ENCODE peak calls at places on chromosomes 13 and 19, in nine cellular contexts. J is CD4-positive, alpha-beta T cell; L is H1; R is uterus; X is CD8-positive, alpha-beta T cell; D is IMR-90; Y is neuronal stem cell; M is pancreas; G is transverse colon. A is an unnamed sample.
A peak's percentile ranks its signal among the peaks of the same experiment; 100 is the strongest.

GRCh38 chr19:13195678-13196077 is 45.5 kb downstream of the IER2 start:
- DNase-seq in J (peak; percentile 55), L (peak; percentile 86), R (no peak), X (peak; percentile 60), D (no peak), Y (no peak), M (peak; percentile 74), G (peak; percentile 85), A (peak; percentile 82)

GRCh38 chr13:105914637-105915036 is 620.8 kb downstream of the EFNB2 start:
- DNase-seq in J (no peak), L (no peak), R (no peak), X (no peak), D (peak; percentile 95), Y (no peak), M (no peak), G (no peak), A (no peak)

GRCh38 chr13:101398920-101399319 is 17.4 kb downstream of the NALCN start:
- DNase-seq in J (no peak), L (no peak), R (no peak), X (no peak), D (peak; percentile 84), Y (no peak), M (no peak), G (no peak), A (no peak)

GRCh38 chr13:114115191-114115671 is 17.2 kb downstream of the RASA3 start:
- DNase-seq in J (no peak), L (no peak), R (peak; percentile 20), X (peak; percentile 22), D (peak; percentile 94), Y (no peak), M (peak; percentile 56), G (peak; percentile 81), A (peak; percentile 74)

GRCh38 chr19:14033946-14034345 is 2.4 kb downstream of the IL27RA start:
- DNase-seq in J (no peak), L (no peak), R (no peak), X (no peak), D (no peak), Y (no peak), M (no peak), G (no peak), A (no peak)

GRCh38 chr13:100363874-100364273 is 224.7 kb downstream of the GGACT start:
- DNase-seq in J (no peak), L (no peak), R (no peak), X (no peak), D (peak; percentile 65), Y (no peak), M (no peak), G (no peak), A (no peak)

GRCh38 chr13:98976941-98977340 is 923 bp downstream of the DOCK9 start:
- DNase-seq in J (no peak), L (no peak), R (no peak), X (no peak), D (peak; percentile 12), Y (no peak), M (no peak), G (no peak), A (no peak)

GRCh38 chr19:661427-662196 is 1.4 kb downstream of the RNF126 start:
- DNase-seq in J (peak; percentile 63), L (no peak), R (no peak), X (peak; percentile 75), D (no peak), Y (no peak), M (peak; percentile 56), G (peak; percentile 71), A (peak; percentile 81)

GRCh38 chr13:92255533-92255932 is 857.1 kb downstream of the GPC5 start:
- DNase-seq in J (no peak), L (no peak), R (no peak), X (no peak), D (no peak), Y (no peak), M (no peak), G (no peak), A (no peak)

GRCh38 chr19:44529541-44529940 is at the start of gene CEACAM20:
- DNase-seq in J (no peak), L (no peak), R (no peak), X (no peak), D (no peak), Y (no peak), M (no peak), G (no peak), A (no peak)

GRCh38 chr19:16071072-16071691 is 5.1 kb upstream of the TPM4 start:
- DNase-seq in J (no peak), L (no peak), R (no peak), X (no peak), D (no peak), Y (no peak), M (no peak), G (peak; percentile 15), A (no peak)

GRCh38 chr13:79995334-79995733 is 345.6 kb downstream of the SPRY2 start:
- DNase-seq in J (no peak), L (no peak), R (no peak), X (no peak), D (peak; percentile 85), Y (no peak), M (no peak), G (no peak), A (no peak)

GRCh38 chr19:5213667-5214066 is 126.9 kb downstream of the PTPRS start:
- DNase-seq in J (no peak), L (no peak), R (no peak), X (no peak), D (no peak), Y (no peak), M (no peak), G (no peak), A (no peak)
- H3K9me3 ChIP-seq in J (no peaks in the 10 kb centered on the region), L (peaks cover 4% of the 10 kb centered on the region), R (no peaks in the 10 kb centered on the region), X (no peaks in the 10 kb centered on the region), D (peaks cover 3% of the 10 kb centered on the region), Y (peaks cover 24% of the 10 kb centered on the region), M (no peaks in the 10 kb centered on the region), G (no peaks in the 10 kb centered on the region), A (no peaks in the 10 kb centered on the region)

GRCh38 chr19:22545751-22546150 is 88.4 kb upstream of the ZNF492 start:
- DNase-seq in J (no peak), L (peak; percentile 63), R (peak; percentile 58), X (no peak), D (no peak), Y (no peak), M (peak; percentile 69), G (peak; percentile 12), A (peak; percentile 26)
- H3K9me3 ChIP-seq in J (peaks cover 24% of the 10 kb centered on the region), L (peaks cover 86% of the 10 kb centered on the region), R (no peaks in the 10 kb centered on the region), X (peaks cover 4% of the 10 kb centered on the region), D (peaks cover 33% of the 10 kb centered on the region), Y (peaks cover 39% of the 10 kb centered on the region), M (no peaks in the 10 kb centered on the region), G (peaks cover 20% of the 10 kb centered on the region), A (peaks cover 74% of the 10 kb centered on the region)

GRCh38 chr19:40754611-40755247 is 3.7 kb downstream of the SNRPA start:
- DNase-seq in J (no peak), L (no peak), R (no peak), X (no peak), D (peak; percentile 19), Y (no peak), M (no peak), G (peak; percentile 77), A (peak; percentile 73)

GRCh38 chr19:40747536-40747935 is 2.7 kb downstream of the ACTMAP start:
- DNase-seq in J (no peak), L (no peak), R (no peak), X (no peak), D (no peak), Y (no peak), M (no peak), G (no peak), A (no peak)

GRCh38 chr19:40750285-40751064 is at the start of gene ACTMAP:
- DNase-seq in J (peak; percentile 99), L (peak; percentile 98), R (peak; percentile 100), X (peak; percentile 100), D (peak; percentile 100), Y (peak; percentile 100), M (peak; percentile 96), G (peak; percentile 100), A (peak; percentile 99)

GRCh38 chr19:40750035-40750284 is 317 bp downstream of the ACTMAP start:
- DNase-seq in J (no peak), L (no peak), R (no peak), X (no peak), D (no peak), Y (no peak), M (no peak), G (no peak), A (no peak)

GRCh38 chr19:40751065-40751923 is at the start of gene SNRPA:
- DNase-seq in J (peak; percentile 93), L (peak; percentile 97), R (peak; percentile 97), X (peak; percentile 96), D (peak; percentile 98), Y (peak; percentile 99), M (peak; percentile 92), G (peak; percentile 98), A (peak; percentile 98)
- H3K9me3 ChIP-seq in J (no peaks in the 10 kb centered on the region), L (no peaks in the 10 kb centered on the region), R (no peaks in the 10 kb centered on the region), X (no peaks in the 10 kb centered on the region), D (no peaks in the 10 kb centered on the region), Y (peaks cover 2% of the 10 kb centered on the region), M (no peaks in the 10 kb centered on the region), G (no peaks in the 10 kb centered on the region), A (no peaks in the 10 kb centered on the region)

GRCh38 chr19:19711934-19712828 is 20.7 kb downstream of the ZNF14 start:
- DNase-seq in J (no peak), L (no peak), R (no peak), X (no peak), D (no peak), Y (no peak), M (no peak), G (no peak), A (no peak)
- H3K9me3 ChIP-seq in J (peaks cover 99% of the 10 kb centered on the region), L (peaks cover 92% of the 10 kb centered on the region), R (no peaks in the 10 kb centered on the region), X (peaks cover 81% of the 10 kb centered on the region), D (peaks cover 88% of the 10 kb centered on the region), Y (peaks cover 59% of the 10 kb centered on the region), M (peaks cover 55% of the 10 kb centered on the region), G (peaks cover 99% of the 10 kb centered on the region), A (peaks cover 100% of the 10 kb centered on the region)

DNA sequence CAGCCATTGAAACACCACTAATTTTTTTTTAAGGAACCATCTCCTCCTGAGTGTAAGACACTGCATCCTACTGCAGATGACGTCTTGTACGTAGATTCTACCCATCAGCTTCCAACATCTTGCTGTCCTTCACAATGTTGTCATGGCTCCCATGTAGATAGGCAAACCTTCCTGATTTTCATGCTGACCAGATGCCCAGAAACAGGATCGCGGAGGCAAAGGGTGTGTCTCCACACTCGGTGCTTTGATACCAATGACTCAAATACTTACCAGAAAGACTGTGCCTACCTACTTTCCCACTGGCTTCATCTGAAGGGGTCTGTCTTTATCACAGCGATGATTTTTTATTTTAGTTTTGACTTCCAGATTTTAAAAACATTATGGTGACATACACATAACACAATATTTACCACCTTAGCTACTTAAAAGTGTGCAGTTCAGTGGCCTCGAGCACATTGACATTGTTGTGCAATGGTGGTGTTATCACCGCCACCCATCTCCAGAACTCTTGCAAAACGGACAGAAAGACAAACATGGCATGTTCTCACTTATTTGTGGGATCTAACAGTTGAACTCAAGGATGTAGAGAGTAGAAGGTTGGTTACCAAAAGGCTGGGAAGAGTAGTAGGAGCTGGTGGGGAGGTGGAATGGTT is 94.0 kb upstream of the PEG3 start:
- DNase-seq in J (no peak), L (no peak), R (no peak), X (no peak), D (no peak), Y (no peak), M (no peak), G (no peak), A (no peak)
- H3K9me3 ChIP-seq in J (peaks cover 18% of the 10 kb centered on the region), L (peaks cover 85% of the 10 kb centered on the region), R (no peaks in the 10 kb centered on the region), X (no peaks in the 10 kb centered on the region), D (peaks cover 29% of the 10 kb centered on the region), Y (peaks cover 15% of the 10 kb centered on the region), M (no peaks in the 10 kb centered on the region), G (peaks cover 7% of the 10 kb centered on the region), A (peaks cover 76% of the 10 kb centered on the region)